ENCODE peak calls at places on chromosomes 2 and 18, in seven cellular contexts. R, D, W, Z, L, I and Q are unnamed samples.
A peak's percentile ranks its signal among the peaks of the same experiment; 100 is the strongest.

GRCh38 chr18:49563130-49563540 is 1.3 kb downstream of the LIPG start:
- DNase-seq in L (no peak), Z (no peak), W (no peak), D (no peak), R (peak; percentile 33), I (no peak), Q (no peak)

GRCh38 chr2:173496746-173497145 is 142.1 kb downstream of the CDCA7 start:
- DNase-seq in R (no peak), I (no peak), D (no peak), Z (no peak), W (no peak), L (no peak), Q (no peak)

GRCh38 chr18:48106976-48107781 is 176.7 kb upstream of the SMAD2 start:
- DNase-seq in I (no peak), R (no peak), Z (no peak), L (no peak), D (peak; percentile 34), W (no peak), Q (no peak)

GRCh38 chr18:6382968-6383367 is 31.7 kb downstream of the L3MBTL4 start:
- DNase-seq in R (no peak), L (no peak), I (no peak), D (no peak), W (no peak), Z (no peak), Q (no peak)

GRCh38 chr18:48600746-48601090 is 61.9 kb downstream of the CTIF start:
- DNase-seq in Z (peak; percentile 22), R (no peak), L (no peak), I (no peak), D (no peak), W (no peak), Q (no peak)

GRCh38 chr2:237429761-237430160 is 15.8 kb upstream of the COL6A3 start:
- DNase-seq in Z (no peak), W (no peak), D (no peak), L (no peak), I (no peak), R (no peak), Q (no peak)

GRCh38 chr2:166568409-166568808 is 74.4 kb upstream of the SCN7A start:
- DNase-seq in L (no peak), R (no peak), I (no peak), W (no peak), Z (no peak), D (no peak), Q (no peak)

GRCh38 chr2:236959876-236960275 is 125.8 kb upstream of the COPS8 start:
- DNase-seq in Z (no peak), D (no peak), I (peak; percentile 82), R (no peak), L (no peak), W (no peak), Q (no peak)

GRCh38 chr2:178208817-178209216 is 14.5 kb downstream of the OSBPL6 start:
- DNase-seq in R (no peak), D (no peak), Z (no peak), L (no peak), I (no peak), W (no peak), Q (no peak)

GRCh38 chr2:100852447-100852846 is 32.5 kb downstream of the NPAS2 start:
- DNase-seq in L (no peak), D (no peak), R (no peak), I (no peak), W (no peak), Z (no peak), Q (no peak)

GRCh38 chr2:88521445-88522070 is 69.1 kb upstream of the FOXI3 start:
- DNase-seq in Z (no peak), R (no peak), I (no peak), L (no peak), W (no peak), D (no peak), Q (no peak)

GRCh38 chr18:13284330-13285027 is 65.9 kb downstream of the LDLRAD4 start:
- DNase-seq in L (no peak), R (no peak), W (no peak), D (no peak), Z (peak; percentile 85), I (no peak), Q (no peak)

GRCh38 chr2:152588911-152589310 is 128.3 kb downstream of the PRPF40A start:
- DNase-seq in Z (no peak), I (no peak), R (no peak), D (no peak), W (no peak), L (no peak), Q (no peak)

GRCh38 chr2:102313025-102313424 is 1.7 kb downstream of the IL1RL1 start:
- DNase-seq in Z (no peak), W (no peak), I (no peak), L (no peak), D (no peak), R (no peak), Q (no peak)

GRCh38 chr2:102166189-102166845 is 20.5 kb upstream of the IL1RL2 start:
- DNase-seq in D (peak; percentile 27), L (peak; percentile 44), R (no peak), W (peak; percentile 67), Z (no peak), I (peak; percentile 77), Q (no peak)

GRCh38 chr2:230864605-230865323 is at the start of gene ITM2C:
- DNase-seq in D (peak; percentile 89), W (peak; percentile 59), L (no peak), I (peak; percentile 84), Z (peak; percentile 91), R (peak; percentile 27), Q (peak; percentile 92)

GRCh38 chr2:115573756-115574155 is 1131.3 kb downstream of the DPP10 start:
- DNase-seq in I (no peak), Z (no peak), R (no peak), W (no peak), D (no peak), L (no peak), Q (no peak)

GRCh38 chr18:48767090-48767670 is 183.6 kb downstream of the SMAD7 start:
- DNase-seq in L (no peak), Z (peak; percentile 23), I (no peak), D (no peak), R (no peak), W (no peak), Q (no peak)

GRCh38 chr2:205053827-205054410 is 508.6 kb downstream of the PARD3B start:
- DNase-seq in D (no peak), L (no peak), Z (no peak), I (no peak), R (no peak), W (no peak), Q (no peak)

GRCh38 chr2:29718326-29718725 is 203.1 kb downstream of the ALK start:
- DNase-seq in Z (no peak), W (no peak), L (no peak), I (no peak), R (no peak), D (no peak), Q (no peak)

DNA sequence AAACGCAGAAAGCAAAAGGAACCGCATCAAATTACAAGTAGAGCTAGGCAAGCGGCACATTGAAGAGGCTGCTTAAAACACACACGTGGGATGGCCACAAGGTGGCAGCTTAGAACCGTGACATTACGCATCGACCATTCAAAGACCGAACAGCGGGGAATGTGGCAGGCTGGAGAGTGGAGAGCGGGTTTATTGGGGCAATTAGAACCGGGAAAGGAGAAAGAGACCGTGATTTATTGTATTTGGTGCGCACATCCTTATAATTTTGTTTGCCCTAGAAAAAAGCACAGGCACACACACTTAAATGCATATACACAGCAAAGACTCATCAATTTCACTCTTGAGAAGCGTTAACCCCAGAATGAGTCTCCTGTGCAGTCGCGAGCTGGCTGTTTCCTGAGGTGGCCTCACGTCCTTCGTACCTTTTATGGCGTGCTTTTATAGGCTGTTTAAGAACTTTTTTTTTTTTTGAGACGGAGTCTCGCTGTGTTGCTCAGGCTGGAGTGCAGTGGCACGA is 31.7 kb upstream of the MEP1B start:
- DNase-seq in Z (peak; percentile 85), I (peak; percentile 87), D (peak; percentile 87), W (peak; percentile 81), L (peak; percentile 67), R (peak; percentile 85), Q (no peak)
- TF ChIP-seq POLR2AphosphoS5 in Z (no peak), I (no peak), D (no peak), W (no peak), L (no peak), R (no peak), Q (no peak)

GRCh38 chr2:217399288-217399687 is 539.4 kb upstream of the TNP1 start:
- DNase-seq in D (no peak), Z (no peak), I (no peak), W (no peak), R (no peak), L (no peak), Q (no peak)

GRCh38 chr2:217396586-217396985 is 536.7 kb upstream of the TNP1 start:
- DNase-seq in D (no peak), L (no peak), Z (no peak), I (no peak), W (no peak), R (no peak), Q (no peak)

GRCh38 chr2:217398101-217398500 is 538.2 kb upstream of the TNP1 start:
- DNase-seq in Z (no peak), R (no peak), I (no peak), L (no peak), W (no peak), D (no peak), Q (no peak)

GRCh38 chr2:217396165-217396564 is 536.3 kb upstream of the TNP1 start:
- DNase-seq in Z (no peak), R (no peak), D (no peak), L (no peak), I (no peak), W (no peak), Q (no peak)

DNA sequence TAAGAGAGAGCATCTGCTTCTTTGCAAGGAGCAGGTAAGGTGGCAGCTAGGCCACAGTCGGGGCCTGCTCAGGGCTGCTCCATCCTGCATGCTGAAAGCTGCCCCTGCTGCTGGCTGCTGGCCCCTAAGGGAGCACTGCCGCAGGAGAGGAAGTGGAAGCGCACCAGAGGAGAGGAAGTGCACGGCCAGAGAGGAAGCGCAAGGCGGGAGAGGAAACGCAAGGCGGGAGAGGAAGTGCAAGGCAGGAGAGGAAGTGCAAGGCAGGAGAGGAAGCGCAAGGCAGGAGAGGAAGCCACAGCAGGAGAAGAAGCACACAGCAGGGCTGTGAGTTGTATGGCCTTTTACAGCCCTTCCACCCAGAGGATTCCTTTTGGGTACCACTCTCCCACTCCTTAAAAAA is 539.0 kb upstream of the TNP1 start:
- DNase-seq in I (no peak), L (no peak), Z (peak; percentile 78), D (no peak), R (no peak), W (no peak), Q (peak; percentile 41)
- H3K27ac ChIP-seq in I (no peak overlapping the region), L (no peak overlapping the region), Z (no peak overlapping the region), D (no peak overlapping the region), R (no peak overlapping the region), W (no peak overlapping the region), Q (no peak overlapping the region)

GRCh38 chr2:210230984-210231383 is 5.7 kb upstream of the ACADL start:
- DNase-seq in D (no peak), R (no peak), L (no peak), W (no peak), I (no peak), Z (no peak), Q (no peak)
- TF ChIP-seq POLR2AphosphoS5 in D (no peak), R (no peak), L (no peak), W (no peak), I (no peak), Z (no peak), Q (no peak)

GRCh38 chr2:128512664-128513415 is 194.2 kb upstream of the HS6ST1 start:
- DNase-seq in L (no peak), I (no peak), D (no peak), W (no peak), Z (peak; percentile 65), R (no peak), Q (no peak)
- H3K27ac ChIP-seq in L (no peak overlapping the region), I (no peak overlapping the region), D (no peak overlapping the region), W (no peak overlapping the region), Z (peak overlapping the region; percentile 26), R (no peak overlapping the region), Q (no peak overlapping the region)